ENCODE peak calls at places on chromosome 5, in five cellular contexts. X, Z, F, Q and P are unnamed samples.

GRCh38 chr5:63043792-63044191 is 465.2 kb downstream of the LRRC70 start:
- DNase-seq in Z (no peak), Q (no peak), X (no peak), F (no peak), P (no peak)

GRCh38 chr5:158928405-158928804 is 171.3 kb downstream of the EBF1 start:
- DNase-seq in X (no peak), Q (no peak), Z (no peak), F (no peak), P (no peak)

GRCh38 chr5:135600141-135600570 is 21.4 kb upstream of the CXCL14 start:
- DNase-seq in Q (no peak), Z (no peak), F (no peak), X (no peak), P (no peak)

GRCh38 chr5:57441557-57441956 is 41.1 kb downstream of the ACTBL2 start:
- DNase-seq in Q (no peak), Z (no peak), F (no peak), X (no peak), P (no peak)

GRCh38 chr5:139634028-139634325 is 14.2 kb upstream of the CXXC5 start:
- DNase-seq in F (no peak), Q (no peak), Z (no peak), X (no peak), P (no peak)

GRCh38 chr5:68582284-68582683 is 366.7 kb downstream of the PIK3R1 start:
- DNase-seq in Z (no peak), X (no peak), Q (no peak), F (no peak), P (no peak)

GRCh38 chr5:100479079-100479688 is 56.0 kb upstream of the FAM174A start:
- DNase-seq in Z (peak), Q (no peak), X (no peak), F (peak), P (peak)

GRCh38 chr5:157252741-157253465 is 13.0 kb upstream of the CYFIP2 start:
- DNase-seq in Z (no peak), Q (no peak), X (no peak), F (no peak), P (no peak)

GRCh38 chr5:143399616-143400540 is 3.6 kb downstream of the NR3C1 start:
- DNase-seq in Q (no peak), Z (no peak), F (no peak), X (peak), P (no peak)

GRCh38 chr5:78050888-78051287 is 243.6 kb downstream of the AP3B1 start:
- DNase-seq in F (no peak), Z (no peak), Q (no peak), X (no peak), P (no peak)

GRCh38 chr5:168269950-168270349 is 21.5 kb upstream of the WWC1 start:
- DNase-seq in X (no peak), Z (no peak), F (no peak), Q (no peak), P (no peak)

GRCh38 chr5:178149199-178149932 is 4.3 kb downstream of the NHP2 start:
- DNase-seq in F (no peak), Q (no peak), X (no peak), Z (no peak), P (no peak)

GRCh38 chr5:174724484-174725260 is at the start of gene MSX2:
- DNase-seq in Q (peak), Z (peak), F (peak), X (peak), P (no peak)

GRCh38 chr5:177389368-177390169 is 5.3 kb downstream of the SLC34A1 start:
- DNase-seq in X (no peak), F (peak), Z (no peak), Q (no peak), P (peak)

GRCh38 chr5:15463231-15463630 is 36.7 kb upstream of the FBXL7 start:
- DNase-seq in Q (no peak), F (no peak), Z (peak), X (no peak), P (no peak)

GRCh38 chr5:133814152-133814551 is 154.3 kb downstream of the C5orf15 start:
- DNase-seq in Q (no peak), F (no peak), Z (no peak), X (no peak), P (no peak)

GRCh38 chr5:6732634-6733410 is 19.6 kb downstream of the TENT4A start:
- DNase-seq in X (no peak), F (no peak), Q (no peak), Z (no peak), P (no peak)

GRCh38 chr5:138963763-138964371 is 88.7 kb upstream of the LRRTM2 start:
- DNase-seq in F (no peak), X (no peak), Q (no peak), Z (no peak), P (no peak)

GRCh38 chr5:151236888-151237287 is 13.0 kb upstream of the CCDC69 start:
- DNase-seq in X (no peak), F (no peak), Z (no peak), Q (no peak), P (no peak)

GRCh38 chr5:167285591-167285990 is 1005.9 kb upstream of the WWC1 start:
- DNase-seq in Z (peak), X (no peak), F (no peak), Q (no peak), P (no peak)

GRCh38 chr5:56449071-56449470 is 215.9 kb upstream of the ANKRD55 start:
- DNase-seq in X (no peak), F (no peak), Q (no peak), Z (no peak), P (no peak)

GRCh38 chr5:169094586-169095409 is 206.1 kb downstream of the SLIT3 start:
- DNase-seq in Q (no peak), X (no peak), Z (no peak), F (no peak), P (no peak)

GRCh38 chr5:53173083-53173482 is 63.5 kb upstream of the MOCS2 start:
- DNase-seq in Q (no peak), Z (no peak), F (no peak), X (no peak), P (no peak)

GRCh38 chr5:39167141-39167972 is 52.0 kb downstream of the FYB1 start:
- DNase-seq in F (no peak), Q (no peak), X (no peak), Z (no peak), P (no peak)

GRCh38 chr5:10434392-10434791 is 7.3 kb upstream of the ROPN1L start:
- DNase-seq in X (no peak), Q (no peak), Z (no peak), F (no peak), P (no peak)

GRCh38 chr5:172919525-172920446 is 39.4 kb upstream of the RPL26L1 start:
- DNase-seq in F (no peak), X (no peak), Q (peak), Z (no peak), P (no peak)

GRCh38 chr5:118775790-118776499 is 212.4 kb downstream of the DTWD2 start:
- DNase-seq in F (no peak), Q (no peak), X (no peak), Z (no peak), P (no peak)

GRCh38 chr5:129670944-129671343 is 77.0 kb upstream of the MINAR2 start:
- DNase-seq in Q (no peak), F (no peak), Z (no peak), X (no peak), P (no peak)

GRCh38 chr5:160181965-160182622 is 47.2 kb upstream of the FABP6 start:
- DNase-seq in X (no peak), F (no peak), Q (no peak), Z (no peak), P (no peak)

GRCh38 chr5:53478411-53479044 is 1.9 kb upstream of the FST start:
- DNase-seq in F (peak), Q (peak), Z (peak), X (no peak), P (no peak)

GRCh38 chr5:87541033-87541432 is 128.3 kb upstream of the CCNH start:
- DNase-seq in Q (peak), Z (peak), X (peak), F (peak), P (no peak)

GRCh38 chr5:73974871-73975351 is 348.9 kb downstream of the ARHGEF28 start:
- DNase-seq in X (no peak), Q (no peak), F (no peak), Z (no peak), P (no peak)

GRCh38 chr5:36177715-36178556 is 26.0 kb downstream of the SKP2 start:
- DNase-seq in F (no peak), X (no peak), Z (peak), Q (peak), P (no peak)

GRCh38 chr5:136006767-136007251 is 22.0 kb upstream of the TGFBI start:
- DNase-seq in F (no peak), X (no peak), Z (no peak), Q (no peak), P (no peak)

GRCh38 chr5:179620703-179621350 is 2.6 kb downstream of the HNRNPH1 start:
- DNase-seq in Q (no peak), F (no peak), X (no peak), Z (no peak), P (no peak)

GRCh38 chr5:119255571-119256356 is 100.1 kb upstream of the TNFAIP8 start:
- DNase-seq in Q (no peak), F (peak), X (no peak), Z (no peak), P (no peak)

GRCh38 chr5:125798311-125798710 is 624.9 kb upstream of the GRAMD2B start:
- DNase-seq in X (no peak), Z (peak), Q (no peak), F (no peak), P (no peak)

GRCh38 chr5:1521671-1522600 is 1.8 kb downstream of the LPCAT1 start:
- DNase-seq in Q (no peak), F (peak), Z (peak), X (no peak), P (no peak)